ENCODE peak calls at places on chromosomes 4 and X, in ten cellular contexts. H, Q, E, B, L, A, W, K, T and Z are unnamed samples.

GRCh38 chr4:44791842-44792241 is 65.5 kb upstream of the GNPDA2 start:
- DNase-seq in T (peak), L (no peak), W (no peak), B (no peak), E (no peak), K (no peak), A (no peak), Q (no peak), H (no peak), Z (no peak)

GRCh38 chr4:76305971-76306881 is at the start of gene STBD1:
- DNase-seq in E (no peak), W (peak), A (peak), B (peak), K (no peak), H (peak), T (peak), Q (peak), L (peak), Z (peak)

GRCh38 chr4:47287735-47288134 is 175.8 kb downstream of the COMMD8 start:
- DNase-seq in T (no peak), H (peak), W (no peak), L (no peak), K (no peak), E (no peak), B (no peak), Q (no peak), A (no peak), Z (no peak)

GRCh38 chr4:20954541-20954940 is 254.3 kb downstream of the PACRGL start:
- DNase-seq in L (no peak), Q (no peak), K (no peak), W (no peak), A (no peak), T (no peak), E (no peak), B (no peak), H (no peak), Z (peak)

GRCh38 chr4:122015203-122015602 is 63.3 kb upstream of the TRPC3 start:
- DNase-seq in A (no peak), H (no peak), L (no peak), T (no peak), B (no peak), K (no peak), Q (no peak), E (no peak), W (no peak), Z (no peak)

GRCh38 chr4:147340111-147340510 is 140.8 kb upstream of the EDNRA start:
- DNase-seq in K (no peak), E (no peak), A (no peak), H (no peak), B (no peak), T (no peak), L (no peak), W (no peak), Q (no peak), Z (no peak)

GRCh38 chr4:55742655-55743191 is 76.9 kb upstream of the EXOC1L start:
- DNase-seq in B (no peak), E (no peak), W (no peak), Q (no peak), K (no peak), T (no peak), A (no peak), H (no peak), L (no peak), Z (peak)

GRCh38 chrX:149198980-149199732 is 305.9 kb downstream of the IDS start:
- DNase-seq in W (no peak), Q (no peak), L (no peak), K (no peak), A (peak), B (no peak), E (no peak), T (no peak), H (no peak), Z (no peak)

GRCh38 chrX:150903110-150903508 is 4.6 kb upstream of the CD99L2 start:
- DNase-seq in K (no peak), Q (no peak), E (no peak), B (no peak), A (no peak), L (no peak), T (peak), W (no peak), H (no peak), Z (no peak)

GRCh38 chrX:7127058-7127457 is 20.5 kb upstream of the STS start:
- DNase-seq in W (no peak), Q (no peak), E (no peak), T (no peak), L (no peak), B (no peak), H (no peak), A (no peak), K (no peak), Z (no peak)